ENCODE peak calls at places on chromosomes 12 and 14, in seven cellular contexts. Z is adrenal gland, I is astrocyte, T is psoas muscle, G is cardiac muscle cell, Y is neural progenitor cell, P is heart right ventricle. L is an unnamed sample.
A peak's percentile ranks its signal among the peaks of the same experiment; 100 is the strongest.

GRCh38 chr12:92745874-92746553 is 43.2 kb downstream of the PLEKHG7 start:
- DNase-seq in G (no peak), I (peak; percentile 97), P (peak; percentile 71), Y (no peak), T (peak; percentile 92), Z (peak; percentile 86), L (no peak)

GRCh38 chr12:79367016-79367575 is 323.7 kb downstream of the PAWR start:
- DNase-seq in Z (no peak), I (no peak), P (no peak), G (no peak), Y (no peak), T (no peak), L (no peak)

GRCh38 chr14:24196071-24197061 is 1.1 kb upstream of the TM9SF1 start:
- DNase-seq in Z (peak; percentile 37), I (peak; percentile 24), P (no peak), Y (peak; percentile 43), T (no peak), G (peak; percentile 56), L (no peak)

GRCh38 chr14:52808101-52808500 is 16.7 kb upstream of the GNPNAT1 start:
- DNase-seq in T (no peak), I (no peak), G (no peak), Z (no peak), Y (no peak), P (no peak), L (no peak)

GRCh38 chr14:90511252-90511651 is 114.4 kb downstream of the CALM1 start:
- DNase-seq in Z (no peak), T (no peak), G (no peak), I (no peak), Y (no peak), P (no peak), L (no peak)

GRCh38 chr12:124506145-124506831 is 61.1 kb downstream of the NCOR2 start:
- DNase-seq in I (peak; percentile 70), Y (peak; percentile 28), Z (peak; percentile 83), T (peak; percentile 88), G (no peak), P (peak; percentile 89), L (no peak)

GRCh38 chr12:104643921-104644669 is 187.3 kb downstream of the CHST11 start:
- DNase-seq in Y (no peak), T (no peak), Z (peak; percentile 23), G (no peak), I (no peak), P (no peak), L (no peak)

GRCh38 chr12:69059465-69060457 is 126.8 kb upstream of the CPM start:
- DNase-seq in G (no peak), Z (no peak), Y (no peak), I (peak; percentile 95), P (no peak), T (no peak), L (no peak)

GRCh38 chr12:85996280-85996679 is 122.2 kb downstream of the NTS start:
- DNase-seq in T (no peak), Z (no peak), G (no peak), Y (no peak), I (peak; percentile 6), P (no peak), L (no peak)

GRCh38 chr12:26805401-26805971 is 27.5 kb downstream of the ITPR2 start:
- DNase-seq in G (no peak), P (no peak), Z (no peak), T (no peak), I (no peak), Y (no peak), L (no peak)

GRCh38 chr12:111664961-111665865 is 20.5 kb downstream of the BRAP start:
- DNase-seq in G (no peak), P (no peak), Z (no peak), Y (no peak), I (no peak), T (no peak), L (no peak)

GRCh38 chr14:70838076-70838475 is 28.8 kb upstream of the MAP3K9 start:
- DNase-seq in P (no peak), I (no peak), Z (no peak), G (no peak), Y (no peak), T (no peak), L (no peak)

GRCh38 chr14:89260898-89261297 is 156.1 kb downstream of the FOXN3 start:
- DNase-seq in Z (no peak), I (no peak), P (no peak), Y (no peak), T (no peak), G (no peak), L (no peak)

GRCh38 chr12:102567031-102567985 is 86.9 kb upstream of the IGF1 start:
- DNase-seq in I (peak; percentile 84), Y (no peak), G (no peak), P (no peak), T (no peak), Z (no peak), L (no peak)

DNA sequence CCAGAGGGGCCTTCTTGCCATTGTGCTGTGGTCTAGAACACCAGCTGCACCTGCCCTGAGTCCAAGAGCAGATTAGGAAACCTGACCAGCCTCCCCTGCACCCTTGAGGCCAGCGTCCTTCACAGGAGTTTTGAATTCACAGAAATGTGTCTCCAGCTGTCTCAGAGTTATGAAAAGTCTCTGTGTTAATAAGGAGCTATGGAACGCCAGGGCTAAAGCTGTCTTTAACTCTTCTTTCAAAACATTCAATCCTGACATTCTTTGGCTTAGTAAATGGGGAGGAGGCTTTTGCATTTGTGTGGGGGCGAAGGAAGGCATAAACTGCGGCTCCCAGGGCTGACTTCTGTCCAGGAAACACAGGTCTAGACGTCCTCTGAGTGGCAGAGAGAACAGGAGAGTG is 102.3 kb downstream of the ARF6 start:
- DNase-seq in Z (no peak), G (no peak), I (no peak), T (no peak), P (no peak), Y (no peak), L (no peak)
- H3K4me1 ChIP-seq in Z (peaks cover 26% of the 10 kb centered on the region), G (peaks cover 15% of the 10 kb centered on the region), I (peaks cover 19% of the 10 kb centered on the region), T (peaks cover 23% of the 10 kb centered on the region), P (peaks cover 6% of the 10 kb centered on the region), Y (peaks cover 14% of the 10 kb centered on the region), L (peaks cover 24% of the 10 kb centered on the region)

DNA sequence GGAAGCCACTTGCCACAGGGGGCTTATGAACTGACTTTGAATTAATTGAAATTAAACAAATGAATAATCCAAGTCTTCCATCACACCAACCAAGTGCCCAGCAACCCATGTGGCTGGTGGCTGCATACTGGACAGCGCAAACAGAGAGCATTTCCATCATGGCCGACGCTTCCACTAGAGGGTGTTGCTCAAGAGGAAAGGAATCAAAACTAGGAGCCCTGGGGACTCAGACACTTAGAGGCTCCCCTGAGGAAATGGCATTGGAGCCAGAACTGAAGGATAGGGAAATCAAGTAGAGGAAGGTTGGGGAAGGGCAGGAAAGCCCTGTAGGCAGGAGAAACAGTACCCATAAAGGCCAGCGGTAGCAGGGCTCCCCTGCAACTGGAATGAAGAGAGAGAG is 50.6 kb upstream of the NUAK1 start:
- DNase-seq in P (no peak), Z (no peak), T (no peak), G (no peak), Y (peak; percentile 46), I (no peak), L (no peak)
- TF ChIP-seq CTCF in P (no peak), Z (no peak), T (no peak), G (no peak), Y (peak; percentile 40), I (no peak), L (no peak)

GRCh38 chr12:130347588-130347987 is 9.9 kb downstream of the PIWIL1 start:
- DNase-seq in P (no peak), Y (no peak), T (no peak), Z (no peak), I (no peak), G (no peak), L (no peak)

GRCh38 chr12:130353081-130353480 is 15.4 kb downstream of the PIWIL1 start:
- DNase-seq in Z (no peak), I (no peak), G (no peak), Y (no peak), P (no peak), T (no peak), L (no peak)

GRCh38 chr12:130354407-130354806 is 16.7 kb downstream of the PIWIL1 start:
- DNase-seq in G (no peak), I (no peak), Y (no peak), Z (no peak), P (no peak), T (no peak), L (no peak)

GRCh38 chr12:130351331-130351730 is 13.6 kb downstream of the PIWIL1 start:
- DNase-seq in Z (no peak), T (no peak), P (no peak), G (no peak), Y (no peak), I (no peak), L (no peak)

DNA sequence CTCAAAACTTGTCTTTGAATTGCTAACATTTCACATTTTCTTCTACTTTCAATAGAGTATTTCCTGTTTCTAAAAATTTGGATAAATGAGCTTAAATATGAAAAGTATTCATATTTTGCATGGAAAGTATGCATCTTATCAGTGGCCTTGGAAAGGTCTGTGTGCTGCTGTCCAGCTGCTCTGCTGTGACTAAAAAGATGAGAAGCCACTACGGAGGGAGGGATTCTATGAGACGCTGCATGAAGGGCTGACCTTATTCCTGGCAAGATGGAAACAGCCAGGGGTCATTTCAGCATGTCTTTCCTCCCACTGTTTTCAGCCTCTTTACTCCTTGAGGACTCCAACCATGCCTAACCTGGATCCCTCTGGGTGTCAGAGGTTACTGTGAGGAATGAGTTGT is 13.0 kb downstream of the PIWIL1 start:
- DNase-seq in T (no peak), G (no peak), Y (no peak), Z (no peak), I (no peak), P (no peak), L (no peak)
- H3K27ac ChIP-seq in T (no peak overlapping the region), G (no peak overlapping the region), Y (no peak overlapping the region), Z (peak overlapping the region; percentile 55), I (no peak overlapping the region), P (no peak overlapping the region), L (no peak overlapping the region)

GRCh38 chr14:32508281-32508680 is 179.2 kb downstream of the AKAP6 start:
- DNase-seq in G (no peak), Z (no peak), I (no peak), P (no peak), Y (no peak), T (no peak), L (no peak)

GRCh38 chr14:32512348-32512747 is 183.2 kb downstream of the AKAP6 start:
- DNase-seq in I (no peak), T (no peak), Y (no peak), Z (no peak), P (no peak), G (no peak), L (no peak)

GRCh38 chr14:32510815-32511214 is 181.7 kb downstream of the AKAP6 start:
- DNase-seq in I (no peak), Z (no peak), P (no peak), G (no peak), Y (no peak), T (no peak), L (no peak)

GRCh38 chr14:32507029-32507984 is 178.2 kb downstream of the AKAP6 start:
- DNase-seq in I (peak; percentile 87), Z (no peak), Y (no peak), P (no peak), G (no peak), T (no peak), L (no peak)

DNA sequence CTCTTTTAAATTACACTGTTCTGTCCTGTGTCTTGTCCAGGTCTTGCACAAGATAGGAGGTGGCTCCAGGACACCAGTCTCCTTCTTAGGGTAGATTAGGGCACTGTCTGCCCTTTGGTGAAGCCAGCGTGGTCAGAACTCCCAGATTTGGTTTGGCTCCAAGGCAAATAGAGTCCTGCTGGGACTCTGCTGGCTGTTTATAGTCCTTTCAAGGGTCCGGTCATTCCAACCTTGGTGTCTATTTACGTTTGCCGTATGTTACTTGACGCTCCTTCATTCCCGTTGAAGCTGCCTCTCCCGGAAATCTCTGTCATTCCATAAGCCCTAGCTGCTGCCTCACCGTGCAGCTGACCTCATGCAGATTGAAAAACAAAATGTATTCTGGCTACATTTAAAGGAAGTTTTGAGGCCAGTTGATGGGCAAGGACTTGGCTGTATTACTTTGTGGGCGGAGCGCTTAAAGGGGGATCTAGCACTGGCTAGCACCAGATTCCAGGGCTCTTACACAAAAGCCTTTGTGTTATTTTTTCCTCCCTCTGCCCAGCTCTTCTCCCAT is 180.6 kb downstream of the AKAP6 start:
- DNase-seq in Z (no peak), T (peak; percentile 82), P (no peak), Y (peak; percentile 9), I (peak; percentile 99), G (no peak), L (no peak)
- H3K4me1 ChIP-seq in Z (peaks cover 16% of the 10 kb centered on the region), T (peaks cover 82% of the 10 kb centered on the region), P (peaks cover 3% of the 10 kb centered on the region), Y (no peaks in the 10 kb centered on the region), I (peaks cover 18% of the 10 kb centered on the region), G (peaks cover 12% of the 10 kb centered on the region), L (peaks cover 5% of the 10 kb centered on the region)